ENCODE peak calls at places on chromosomes 3 and 15, in five cellular contexts. V is heart left ventricle, W is colonic mucosa, L is H9, Y is A549. E is an unnamed sample.

GRCh38 chr3:16378920-16379319 is 113.9 kb downstream of the OXNAD1 start:
- DNase-seq in V (no peak), W (no peak), L (no peak), Y (no peak), E (no peak)

GRCh38 chr3:59189561-59190338 is 139.9 kb upstream of the CFAP20DC start:
- DNase-seq in V (no peak), W (peak), L (no peak), Y (no peak), E (no peak)

GRCh38 chr3:143157957-143158548 is 38.5 kb downstream of the CHST2 start:
- DNase-seq in V (no peak), W (no peak), L (no peak), Y (no peak), E (no peak)

GRCh38 chr3:128435058-128435457 is 31.6 kb downstream of the DNAJB8 start:
- DNase-seq in V (no peak), W (no peak), L (peak), Y (no peak), E (peak)

GRCh38 chr15:39919740-39920509 is at the start of gene GPR176:
- DNase-seq in V (peak), W (peak), L (peak), Y (peak), E (peak)

GRCh38 chr3:58640700-58641372 is 25.7 kb downstream of the FAM3D start:
- DNase-seq in V (peak), W (peak), L (peak), Y (peak), E (peak)

GRCh38 chr3:72574144-72574543 is 274.1 kb downstream of the SHQ1 start:
- DNase-seq in V (no peak), W (no peak), L (no peak), Y (no peak), E (no peak)

GRCh38 chr15:88389120-88389519 is 78.1 kb downstream of the MRPL46 start:
- DNase-seq in V (no peak), W (no peak), L (no peak), Y (no peak), E (no peak)

GRCh38 chr3:5347486-5347885 is 160.0 kb downstream of the EDEM1 start:
- DNase-seq in V (no peak), W (no peak), L (no peak), Y (no peak), E (no peak)

GRCh38 chr3:70053293-70053692 is 53.8 kb downstream of the SAMMSON start:
- DNase-seq in V (no peak), W (no peak), L (no peak), Y (no peak), E (no peak)

GRCh38 chr15:67178569-67179210 is 75.8 kb downstream of the AAGAB start:
- DNase-seq in V (no peak), W (no peak), L (no peak), Y (no peak), E (peak)

GRCh38 chr3:140358696-140359095 is 319.2 kb upstream of the TRIM42 start:
- DNase-seq in V (no peak), W (no peak), L (no peak), Y (no peak), E (no peak)

GRCh38 chr3:155032918-155033317 is 47.2 kb upstream of the MME start:
- DNase-seq in V (no peak), W (no peak), L (no peak), Y (no peak), E (no peak)

GRCh38 chr3:25904248-25904647 is 114.4 kb downstream of the OXSM start:
- DNase-seq in V (peak), W (no peak), L (peak), Y (no peak), E (peak)
- TF ChIP-seq CTCF in V (peak), W (no peak), L (peak), Y (no peak), E (no peak)

GRCh38 chr15:94524565-94524964 is 293.2 kb downstream of the MCTP2 start:
- DNase-seq in V (no peak), W (peak), L (no peak), Y (no peak), E (peak)

GRCh38 chr15:94522125-94522524 is 290.8 kb downstream of the MCTP2 start:
- DNase-seq in V (no peak), W (no peak), L (no peak), Y (no peak), E (no peak)

GRCh38 chr15:94523873-94524272 is 292.5 kb downstream of the MCTP2 start:
- DNase-seq in V (no peak), W (no peak), L (no peak), Y (no peak), E (no peak)

GRCh38 chr15:94526071-94526689 is 294.8 kb downstream of the MCTP2 start:
- DNase-seq in V (no peak), W (no peak), L (peak), Y (no peak), E (no peak)
- TF ChIP-seq CTCF in V (no peak), W (peak), L (peak), Y (no peak), E (peak)

DNA sequence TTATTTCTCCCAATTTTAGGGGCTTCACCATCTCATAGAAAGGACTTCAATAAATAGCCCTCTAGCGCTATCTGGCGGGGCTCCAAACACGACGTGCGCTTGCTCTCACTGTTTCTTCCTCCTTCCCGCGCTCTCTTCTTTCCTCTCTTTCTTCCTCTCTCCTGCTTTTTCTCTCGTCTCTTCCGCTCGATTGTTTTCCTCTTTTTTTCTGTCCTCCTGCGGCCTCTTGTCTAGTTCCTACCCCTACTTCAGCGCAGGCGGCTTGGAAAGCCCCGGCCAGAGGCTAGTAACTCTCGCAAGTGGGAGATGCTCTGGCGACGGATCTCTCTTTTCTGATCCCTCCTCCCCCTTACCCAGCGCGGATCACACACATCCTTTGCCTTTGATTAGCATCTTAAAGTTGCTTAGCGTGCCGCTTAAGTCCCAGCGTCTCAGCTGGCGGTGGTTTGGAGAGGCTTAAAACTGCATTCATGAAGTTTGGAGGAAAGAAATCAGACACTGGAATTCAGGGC is 6.2 kb upstream of the MEIS2 start:
- DNase-seq in V (peak), W (no peak), L (peak), Y (no peak), E (no peak)
- TF ChIP-seq CTCF in V (no peak), W (peak), L (peak), Y (no peak), E (no peak)

GRCh38 chr15:29369261-29369660 is 99.6 kb upstream of the NSMCE3 start:
- DNase-seq in V (no peak), W (no peak), L (no peak), Y (no peak), E (no peak)

GRCh38 chr15:29361560-29361959 is 91.9 kb upstream of the NSMCE3 start:
- DNase-seq in V (no peak), W (no peak), L (no peak), Y (no peak), E (no peak)

DNA sequence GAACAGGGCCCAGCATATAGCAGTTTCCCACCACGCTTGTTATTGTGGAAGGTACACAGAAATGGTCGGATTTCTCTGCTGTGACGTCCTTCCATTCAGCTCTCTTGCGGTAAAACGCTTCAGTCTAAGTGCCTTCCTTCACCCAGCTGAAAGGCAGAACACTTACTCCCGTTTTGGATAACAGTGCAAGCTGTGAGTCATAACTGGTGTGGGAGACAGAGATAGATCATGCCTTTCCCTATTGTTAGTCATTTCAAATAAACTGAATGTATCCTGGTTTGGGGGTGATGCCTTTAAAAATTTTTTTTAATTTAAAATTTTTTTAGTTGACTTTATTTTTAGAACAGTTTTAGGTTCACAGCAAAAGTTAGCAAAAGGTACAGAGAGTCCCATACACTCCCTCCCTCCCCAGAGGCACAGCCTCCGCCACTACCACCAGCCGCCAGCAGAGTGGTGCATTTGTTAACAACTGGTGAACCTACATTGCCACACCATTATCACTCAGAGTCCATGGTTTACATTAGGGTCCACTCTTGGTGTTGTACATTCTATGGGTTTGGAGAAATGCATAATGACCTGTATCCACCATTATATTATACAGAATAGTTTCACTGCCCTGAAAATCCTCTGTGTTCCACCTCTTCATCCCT is 94.9 kb upstream of the NSMCE3 start:
- DNase-seq in V (no peak), W (no peak), L (peak), Y (peak), E (no peak)
- TF ChIP-seq CTCF in V (no peak), W (no peak), L (peak), Y (peak), E (no peak)

GRCh38 chr15:59380902-59381610 is 8.4 kb upstream of the MYO1E start:
- DNase-seq in V (no peak), W (no peak), L (no peak), Y (peak), E (peak)
- TF ChIP-seq CTCF in V (no peak), W (no peak), L (no peak), Y (no peak), E (no peak)

GRCh38 chr15:68608844-68609232 is 30.0 kb downstream of the CORO2B start:
- DNase-seq in V (no peak), W (no peak), L (no peak), Y (no peak), E (no peak)
- TF ChIP-seq CTCF in V (no peak), W (no peak), L (no peak), Y (no peak), E (no peak)

E was measured in Calu3.